ENCODE peak calls at places on chromosomes 11 and 22, in four cellular contexts. E, R, G and N are unnamed samples.

GRCh38 chr11:114889464-114890065 is 211.2 kb downstream of the NXPE2 start:
- DNase-seq in R (no peak), E (no peak), G (no peak), N (no peak)

GRCh38 chr11:119421941-119422504 is 949 bp downstream of the THY1 start:
- DNase-seq in R (no peak), G (no peak), E (no peak), N (no peak)

GRCh38 chr11:20360650-20361049 is 2.9 kb upstream of the HTATIP2 start:
- DNase-seq in G (no peak), E (no peak), R (no peak), N (no peak)

GRCh38 chr22:28802595-28803087 is 2.3 kb upstream of the XBP1 start:
- DNase-seq in R (no peak), E (no peak), G (peak; percentile 30), N (no peak)

GRCh38 chr11:134606251-134606650 is 194.2 kb upstream of the B3GAT1 start:
- DNase-seq in E (no peak), R (no peak), G (no peak), N (no peak)

GRCh38 chr11:33801821-33802413 is 27.6 kb upstream of the FBXO3 start:
- DNase-seq in E (no peak), G (no peak), R (no peak), N (no peak)

GRCh38 chr22:36874309-36874696 is 13.5 kb downstream of the NCF4 start:
- DNase-seq in R (no peak), G (no peak), E (no peak), N (no peak)

GRCh38 chr11:72102631-72102945 is 509 bp downstream of the LAMTOR1 start:
- DNase-seq in G (no peak), R (no peak), E (no peak), N (no peak)

GRCh38 chr22:30902496-30903357 is 65.8 kb downstream of the MORC2 start:
- DNase-seq in G (no peak), R (peak; percentile 50), E (no peak), N (peak; percentile 37)